ENCODE peak calls at places on chromosomes 5 and 9, in ten cellular contexts. One of them, this sample, is unnamed.

GRCh38 chr9:90095682-90096081 is 490.9 kb downstream of the GADD45G start:
- DNase-seq in effector memory CD4-positive, alpha-beta T cell: no peak
- DNase-seq in neural crest cell: no peak
- DNase-seq in NCI-H1930: peak
- DNase-seq in lower lobe of right lung: no peak
- DNase-seq in GM12878: no peak
- DNase-seq in substantia nigra: no peak
- DNase-seq in HTR-8/SVneo: no peak
- DNase-seq in T follicular helper cell: no peak
- DNase-seq in B cell: no peak
- DNase-seq in this sample: no peak

GRCh38 chr9:90914868-90915483 is 113.4 kb downstream of the SYK start:
- DNase-seq in effector memory CD4-positive, alpha-beta T cell: peak
- DNase-seq in neural crest cell: peak
- DNase-seq in NCI-H1930: peak
- DNase-seq in lower lobe of right lung: peak
- DNase-seq in GM12878: peak
- DNase-seq in substantia nigra: peak
- DNase-seq in HTR-8/SVneo: peak
- DNase-seq in T follicular helper cell: peak
- DNase-seq in B cell: peak
- DNase-seq in this sample: peak

GRCh38 chr5:135997936-135998335 is 30.9 kb upstream of the TGFBI start:
- DNase-seq in effector memory CD4-positive, alpha-beta T cell: no peak
- DNase-seq in neural crest cell: no peak
- DNase-seq in NCI-H1930: no peak
- DNase-seq in lower lobe of right lung: no peak
- DNase-seq in GM12878: no peak
- DNase-seq in substantia nigra: no peak
- DNase-seq in HTR-8/SVneo: no peak
- DNase-seq in T follicular helper cell: no peak
- DNase-seq in B cell: no peak
- DNase-seq in this sample: no peak

GRCh38 chr9:37953775-37954437 is 50.0 kb upstream of the SLC25A51 start:
- DNase-seq in effector memory CD4-positive, alpha-beta T cell: no peak
- DNase-seq in neural crest cell: no peak
- DNase-seq in NCI-H1930: no peak
- DNase-seq in lower lobe of right lung: peak
- DNase-seq in GM12878: peak
- DNase-seq in substantia nigra: no peak
- DNase-seq in HTR-8/SVneo: peak
- DNase-seq in T follicular helper cell: no peak
- DNase-seq in B cell: no peak
- DNase-seq in this sample: peak

GRCh38 chr5:65137631-65138030 is 344.1 kb downstream of the ADAMTS6 start:
- DNase-seq in effector memory CD4-positive, alpha-beta T cell: no peak
- DNase-seq in neural crest cell: no peak
- DNase-seq in NCI-H1930: no peak
- DNase-seq in lower lobe of right lung: no peak
- DNase-seq in GM12878: no peak
- DNase-seq in substantia nigra: no peak
- DNase-seq in HTR-8/SVneo: no peak
- DNase-seq in T follicular helper cell: no peak
- DNase-seq in B cell: no peak
- DNase-seq in this sample: no peak

GRCh38 chr5:124905256-124905655 is 158.8 kb upstream of the ZNF608 start:
- DNase-seq in effector memory CD4-positive, alpha-beta T cell: no peak
- DNase-seq in neural crest cell: no peak
- DNase-seq in NCI-H1930: no peak
- DNase-seq in lower lobe of right lung: no peak
- DNase-seq in GM12878: no peak
- DNase-seq in substantia nigra: no peak
- DNase-seq in HTR-8/SVneo: no peak
- DNase-seq in T follicular helper cell: no peak
- DNase-seq in B cell: no peak
- DNase-seq in this sample: no peak

GRCh38 chr9:2639786-2640185 is 18.2 kb downstream of the VLDLR start:
- DNase-seq in effector memory CD4-positive, alpha-beta T cell: no peak
- DNase-seq in neural crest cell: no peak
- DNase-seq in NCI-H1930: no peak
- DNase-seq in lower lobe of right lung: no peak
- DNase-seq in GM12878: no peak
- DNase-seq in substantia nigra: no peak
- DNase-seq in HTR-8/SVneo: no peak
- DNase-seq in T follicular helper cell: no peak
- DNase-seq in B cell: no peak
- DNase-seq in this sample: no peak

GRCh38 chr5:140806834-140807775 is at the start of gene PCDHA4:
- DNase-seq in effector memory CD4-positive, alpha-beta T cell: no peak
- DNase-seq in neural crest cell: peak
- DNase-seq in NCI-H1930: no peak
- DNase-seq in lower lobe of right lung: no peak
- DNase-seq in GM12878: no peak
- DNase-seq in substantia nigra: peak
- DNase-seq in HTR-8/SVneo: no peak
- DNase-seq in T follicular helper cell: no peak
- DNase-seq in B cell: no peak
- DNase-seq in this sample: no peak

GRCh38 chr9:37575921-37576721 is at the start of gene FBXO10:
- DNase-seq in effector memory CD4-positive, alpha-beta T cell: peak
- DNase-seq in neural crest cell: peak
- DNase-seq in NCI-H1930: peak
- DNase-seq in lower lobe of right lung: peak
- DNase-seq in GM12878: no peak
- DNase-seq in substantia nigra: peak
- DNase-seq in HTR-8/SVneo: peak
- DNase-seq in T follicular helper cell: peak
- DNase-seq in B cell: peak
- DNase-seq in this sample: no peak

GRCh38 chr5:150058480-150059126 is 27.8 kb downstream of the CSF1R start:
- DNase-seq in effector memory CD4-positive, alpha-beta T cell: no peak
- DNase-seq in neural crest cell: no peak
- DNase-seq in NCI-H1930: no peak
- DNase-seq in lower lobe of right lung: no peak
- DNase-seq in GM12878: no peak
- DNase-seq in substantia nigra: no peak
- DNase-seq in HTR-8/SVneo: peak
- DNase-seq in T follicular helper cell: no peak
- DNase-seq in B cell: no peak
- DNase-seq in this sample: no peak

GRCh38 chr5:133473291-133473690 is 139.1 kb downstream of the FSTL4 start:
- DNase-seq in effector memory CD4-positive, alpha-beta T cell: no peak
- DNase-seq in neural crest cell: no peak
- DNase-seq in NCI-H1930: no peak
- DNase-seq in lower lobe of right lung: no peak
- DNase-seq in GM12878: no peak
- DNase-seq in substantia nigra: no peak
- DNase-seq in HTR-8/SVneo: no peak
- DNase-seq in T follicular helper cell: no peak
- DNase-seq in B cell: peak
- DNase-seq in this sample: no peak

GRCh38 chr5:93192107-93192506 is 388.9 kb downstream of the NR2F1-AS1 start:
- DNase-seq in effector memory CD4-positive, alpha-beta T cell: no peak
- DNase-seq in neural crest cell: no peak
- DNase-seq in NCI-H1930: no peak
- DNase-seq in lower lobe of right lung: no peak
- DNase-seq in GM12878: no peak
- DNase-seq in substantia nigra: no peak
- DNase-seq in HTR-8/SVneo: peak
- DNase-seq in T follicular helper cell: no peak
- DNase-seq in B cell: no peak
- DNase-seq in this sample: no peak

GRCh38 chr5:92748072-92748676 is 832.8 kb downstream of the NR2F1-AS1 start:
- DNase-seq in effector memory CD4-positive, alpha-beta T cell: no peak
- DNase-seq in neural crest cell: no peak
- DNase-seq in NCI-H1930: no peak
- DNase-seq in lower lobe of right lung: no peak
- DNase-seq in GM12878: no peak
- DNase-seq in substantia nigra: no peak
- DNase-seq in HTR-8/SVneo: no peak
- DNase-seq in T follicular helper cell: no peak
- DNase-seq in B cell: no peak
- DNase-seq in this sample: no peak

GRCh38 chr9:137814841-137815240 is 62.7 kb upstream of the CACNA1B start:
- DNase-seq in effector memory CD4-positive, alpha-beta T cell: no peak
- DNase-seq in neural crest cell: no peak
- DNase-seq in NCI-H1930: no peak
- DNase-seq in lower lobe of right lung: no peak
- DNase-seq in GM12878: no peak
- DNase-seq in substantia nigra: no peak
- DNase-seq in HTR-8/SVneo: no peak
- DNase-seq in T follicular helper cell: no peak
- DNase-seq in B cell: no peak
- DNase-seq in this sample: no peak